ENCODE peak calls at places on chromosomes 5 and 9, in six cellular contexts. Q is dorsolateral prefrontal cortex, W is B cell, O is prostate gland, Y is astrocyte of the spinal cord, P is pancreas. V is an unnamed sample.

GRCh38 chr9:7523644-7524043 is 275.9 kb downstream of the DMAC1 start:
- DNase-seq in Q (no peak), W (no peak), O (no peak), Y (no peak), P (no peak), V (no peak)

GRCh38 chr9:11235061-11235460 is 622.3 kb upstream of the PTPRD start:
- DNase-seq in Q (no peak), W (no peak), O (no peak), Y (no peak), P (no peak), V (no peak)

GRCh38 chr5:123670981-123671557 is 159.1 kb downstream of the CSNK1G3 start:
- DNase-seq in Q (no peak), W (peak), O (peak), Y (peak), P (peak), V (peak)

GRCh38 chr5:118126159-118126558 is 862.2 kb downstream of the DTWD2 start:
- DNase-seq in Q (no peak), W (no peak), O (no peak), Y (peak), P (no peak), V (no peak)

GRCh38 chr5:72018158-72018803 is 89.0 kb upstream of the MAP1B start:
- DNase-seq in Q (no peak), W (peak), O (no peak), Y (peak), P (peak), V (peak)

GRCh38 chr9:95264954-95265615 is 52.4 kb downstream of the FANCC start:
- DNase-seq in Q (no peak), W (no peak), O (no peak), Y (peak), P (no peak), V (no peak)

GRCh38 chr9:81565144-81565543 is 124.2 kb downstream of the TLE1 start:
- DNase-seq in Q (no peak), W (no peak), O (no peak), Y (no peak), P (no peak), V (no peak)

GRCh38 chr5:158845941-158846340 is 253.8 kb downstream of the EBF1 start:
- DNase-seq in Q (no peak), W (no peak), O (no peak), Y (no peak), P (no peak), V (no peak)

GRCh38 chr5:160171656-160172055 is 52.4 kb upstream of the PWWP2A start:
- DNase-seq in Q (no peak), W (no peak), O (no peak), Y (no peak), P (no peak), V (no peak)

GRCh38 chr5:6787941-6788340 is 74.7 kb downstream of the TENT4A start:
- DNase-seq in Q (no peak), W (no peak), O (no peak), Y (no peak), P (no peak), V (no peak)

GRCh38 chr5:78162253-78162862 is 132.1 kb downstream of the AP3B1 start:
- DNase-seq in Q (no peak), W (peak), O (no peak), Y (peak), P (no peak), V (no peak)

GRCh38 chr5:138282918-138283742 is 8.7 kb upstream of the GFRA3 start:
- DNase-seq in Q (no peak), W (no peak), O (peak), Y (peak), P (peak), V (no peak)

GRCh38 chr5:135565691-135566421 is 12.9 kb downstream of the CXCL14 start:
- DNase-seq in Q (no peak), W (peak), O (peak), Y (peak), P (peak), V (no peak)

GRCh38 chr5:33313150-33313549 is 127.6 kb upstream of the TARS1 start:
- DNase-seq in Q (no peak), W (no peak), O (peak), Y (peak), P (no peak), V (no peak)

GRCh38 chr9:90835206-90835605 is 33.6 kb downstream of the SYK start:
- DNase-seq in Q (no peak), W (no peak), O (no peak), Y (no peak), P (no peak), V (no peak)

GRCh38 chr5:59299006-59299405 is 594.5 kb downstream of the PDE4D start:
- DNase-seq in Q (no peak), W (no peak), O (no peak), Y (no peak), P (no peak), V (no peak)

GRCh38 chr9:127877566-127877998 is at the start of gene AK1:
- DNase-seq in Q (peak), W (no peak), O (peak), Y (peak), P (peak), V (peak)

GRCh38 chr9:34501889-34502425 is 20.8 kb downstream of the ENHO start:
- DNase-seq in Q (peak), W (no peak), O (peak), Y (peak), P (peak), V (peak)

GRCh38 chr5:84494453-84494852 is 109.8 kb upstream of the EDIL3 start:
- DNase-seq in Q (no peak), W (no peak), O (no peak), Y (peak), P (no peak), V (no peak)

GRCh38 chr5:131379723-131380122 is 115.9 kb downstream of the CDC42SE2 start:
- DNase-seq in Q (no peak), W (peak), O (no peak), Y (peak), P (no peak), V (no peak)

GRCh38 chr5:50658243-50658642 is 8.2 kb upstream of the PARP8 start:
- DNase-seq in Q (no peak), W (peak), O (no peak), Y (no peak), P (no peak), V (no peak)

GRCh38 chr5:156934450-156935211 is 28.4 kb downstream of the TIMD4 start:
- DNase-seq in Q (no peak), W (peak), O (no peak), Y (no peak), P (no peak), V (no peak)

GRCh38 chr5:146884230-146884629 is 5.7 kb upstream of the PPP2R2B start:
- DNase-seq in Q (no peak), W (no peak), O (no peak), Y (no peak), P (no peak), V (no peak)

GRCh38 chr5:56816546-56817081 is 1.3 kb downstream of the MAP3K1 start:
- DNase-seq in Q (no peak), W (peak), O (peak), Y (peak), P (peak), V (peak)

GRCh38 chr9:76759726-76760125 is 4.5 kb upstream of the PCA3 start:
- DNase-seq in Q (no peak), W (peak), O (no peak), Y (no peak), P (no peak), V (no peak)

GRCh38 chr9:135030711-135031245 is 56.7 kb upstream of the OLFM1 start:
- DNase-seq in Q (peak), W (no peak), O (no peak), Y (no peak), P (no peak), V (no peak)

GRCh38 chr5:132770476-132771159 is 6.4 kb downstream of the SEPTIN8 start:
- DNase-seq in Q (no peak), W (no peak), O (no peak), Y (no peak), P (no peak), V (no peak)

GRCh38 chr5:264346-264745 is 7.1 kb upstream of the PDCD6 start:
- DNase-seq in Q (no peak), W (no peak), O (no peak), Y (no peak), P (no peak), V (no peak)

DNA sequence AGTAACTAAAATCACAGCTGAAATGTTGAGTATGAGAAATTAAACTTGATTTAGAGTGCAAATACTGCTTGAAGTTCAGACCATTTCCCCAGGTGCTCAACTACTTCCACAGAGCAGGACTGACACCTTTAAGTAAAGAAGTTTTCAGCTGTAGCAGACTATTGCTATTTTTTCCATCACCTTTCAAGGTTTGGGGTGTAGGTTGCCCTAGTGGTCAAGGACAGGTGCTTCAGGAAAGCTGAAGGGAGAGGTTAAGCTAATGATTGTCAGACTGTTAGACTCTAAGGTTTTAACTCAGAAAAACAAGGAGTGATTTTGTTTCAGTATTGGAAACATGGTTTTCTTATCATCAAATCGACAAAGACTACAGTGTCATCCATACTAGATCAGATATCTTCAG is 162.1 kb downstream of the CCDC192 start:
- DNase-seq in Q (no peak), W (no peak), O (no peak), Y (no peak), P (no peak), V (no peak)
- TF ChIP-seq CTCF in Q (no peak), W (no peak), O (no peak), Y (no peak), P (no peak), V (no peak)

DNA sequence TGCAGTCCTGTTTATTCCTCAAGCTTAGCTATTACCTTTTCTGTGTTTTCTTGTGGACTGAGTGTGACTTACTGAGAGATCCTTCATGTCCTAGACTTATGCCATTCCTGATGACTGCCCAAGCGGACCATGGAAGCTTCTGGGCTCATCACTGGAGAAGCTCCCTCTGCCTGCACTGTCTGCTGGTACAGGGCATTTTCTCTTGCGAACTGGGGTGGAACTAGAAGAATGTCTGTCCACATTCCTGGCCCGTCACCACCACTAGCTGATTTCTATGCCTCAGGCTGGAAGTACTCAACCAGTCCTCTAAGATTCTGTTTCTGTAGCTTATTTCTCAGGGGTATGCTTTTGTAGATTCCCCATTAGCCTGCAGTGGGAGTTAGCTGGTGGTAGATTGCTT is 12.3 kb downstream of the SLC36A1 start:
- DNase-seq in Q (no peak), W (no peak), O (no peak), Y (no peak), P (no peak), V (no peak)
- TF ChIP-seq CTCF in Q (no peak), W (no peak), O (no peak), Y (no peak), P (no peak), V (no peak)

GRCh38 chr9:116285320-116285719 is 131.7 kb downstream of the PAPPA start:
- DNase-seq in Q (no peak), W (no peak), O (no peak), Y (no peak), P (no peak), V (no peak)
- TF ChIP-seq CTCF in Q (no peak), W (no peak), O (no peak), Y (peak), P (no peak), V (no peak)

GRCh38 chr5:173242675-173243085 is 7.7 kb upstream of the NKX2-5 start:
- DNase-seq in Q (no peak), W (no peak), O (no peak), Y (no peak), P (no peak), V (no peak)
- TF ChIP-seq CTCF in Q (no peak), W (no peak), O (no peak), Y (no peak), P (no peak), V (no peak)

GRCh38 chr5:149759986-149760699 is 30.0 kb downstream of the PPARGC1B start:
- DNase-seq in Q (no peak), W (no peak), O (no peak), Y (no peak), P (no peak), V (no peak)
- TF ChIP-seq CTCF in Q (no peak), W (no peak), O (no peak), Y (peak), P (no peak), V (no peak)

GRCh38 chr5:80654054-80654390 is 430 bp upstream of the MSH3 start:
- DNase-seq in Q (no peak), W (no peak), O (no peak), Y (no peak), P (no peak), V (no peak)

GRCh38 chr5:80656425-80656824 is 1.6 kb upstream of the DHFR start:
- DNase-seq in Q (no peak), W (no peak), O (no peak), Y (no peak), P (no peak), V (no peak)

GRCh38 chr5:80655231-80655784 is 525 bp upstream of the DHFR start:
- DNase-seq in Q (no peak), W (peak), O (no peak), Y (no peak), P (no peak), V (no peak)

GRCh38 chr5:80653497-80653896 is 955 bp upstream of the MSH3 start:
- DNase-seq in Q (no peak), W (no peak), O (no peak), Y (no peak), P (no peak), V (no peak)

GRCh38 chr5:80654391-80655230 is at the start of the genes DHFR and MSH3:
- DNase-seq in Q (peak), W (peak), O (peak), Y (peak), P (peak), V (peak)
- TF ChIP-seq CTCF in Q (peak), W (peak), O (no peak), Y (no peak), P (no peak), V (no peak)

GRCh38 chr9:109119439-109120203 is at the start of gene TMEM245:
- DNase-seq in Q (peak), W (peak), O (peak), Y (peak), P (peak), V (peak)
- TF ChIP-seq CTCF in Q (peak), W (no peak), O (peak), Y (no peak), P (no peak), V (no peak)